ENCODE peak calls at places on chromosomes 13 and 19, in ten cellular contexts. M is gastrocnemius medialis, E is uterus, W is small intestine, N is upper lobe of right lung, P is ascending aorta, R is fibroblast of lung, C is esophagus squamous epithelium, L is lower lobe of right lung, U is body of pancreas. O is an unnamed sample. For H3K4me1, the result is how much of the 10 kb centered on the place peaks cover.

GRCh38 chr13:96871470-96871869 is 122.8 kb downstream of the OXGR1 start:
- DNase-seq in R (no peak), P (no peak), U (no peak), C (no peak), L (no peak), E (no peak), N (no peak), W (no peak), M (no peak), O (no peak)

GRCh38 chr19:47351545-47351944 is 2.4 kb downstream of the DHX34 start:
- DNase-seq in N (no peak), W (peak), E (no peak), C (no peak), U (no peak), P (no peak), L (no peak), R (peak), M (no peak), O (no peak)

GRCh38 chr13:24680258-24680920 is at the start of gene ATP12A:
- DNase-seq in U (peak), P (no peak), W (no peak), L (no peak), M (no peak), R (no peak), E (no peak), C (no peak), N (no peak), O (no peak)

GRCh38 chr19:1251503-1252220 is 3.3 kb downstream of the MIDN start:
- DNase-seq in P (no peak), U (peak), N (peak), R (no peak), W (peak), C (peak), L (no peak), M (peak), E (no peak), O (peak)

GRCh38 chr13:35764359-35765015 is 288.0 kb upstream of the MAB21L1 start:
- DNase-seq in C (no peak), E (no peak), U (no peak), M (no peak), L (no peak), R (peak), W (no peak), N (no peak), P (no peak), O (no peak)

GRCh38 chr13:84653915-84654534 is 771.8 kb upstream of the SLITRK1 start:
- DNase-seq in P (no peak), C (no peak), R (no peak), M (no peak), N (no peak), L (peak), E (no peak), W (peak), U (no peak), O (no peak)

GRCh38 chr19:13983213-13983889 is 22.8 kb downstream of the RFX1 start:
- DNase-seq in R (no peak), P (no peak), M (no peak), U (peak), L (no peak), N (no peak), W (peak), E (no peak), C (no peak), O (no peak)

GRCh38 chr13:23644527-23644926 is 74.3 kb downstream of the TNFRSF19 start:
- DNase-seq in P (no peak), L (no peak), U (no peak), C (no peak), M (no peak), N (no peak), R (peak), E (no peak), W (no peak), O (no peak)

GRCh38 chr19:6616011-6616410 is 25.1 kb upstream of the CD70 start:
- DNase-seq in R (peak), C (no peak), E (no peak), P (no peak), L (no peak), U (no peak), N (no peak), W (no peak), M (no peak), O (no peak)

GRCh38 chr19:4121815-4122214 is 2.1 kb downstream of the MAP2K2 start:
- DNase-seq in M (no peak), N (no peak), E (no peak), C (no peak), L (no peak), P (no peak), R (no peak), U (no peak), W (no peak), O (no peak)

GRCh38 chr13:53276265-53276664 is 247.7 kb downstream of the OLFM4 start:
- DNase-seq in M (no peak), C (no peak), L (no peak), U (no peak), N (no peak), E (no peak), R (no peak), W (no peak), P (no peak), O (no peak)

GRCh38 chr19:39847525-39847924 is 1.3 kb upstream of the FBL start:
- DNase-seq in L (no peak), E (no peak), R (no peak), N (no peak), C (no peak), P (no peak), W (no peak), M (no peak), U (no peak), O (no peak)

GRCh38 chr19:23972161-23972560 is 57.5 kb downstream of the ZNF726 start:
- DNase-seq in P (no peak), M (no peak), U (no peak), N (no peak), E (no peak), L (no peak), C (no peak), W (no peak), R (no peak), O (no peak)

GRCh38 chr19:36605101-36605838 is at the start of gene ZNF382:
- DNase-seq in W (peak), L (peak), R (peak), P (peak), U (peak), E (peak), N (peak), C (no peak), M (peak), O (peak)

GRCh38 chr19:13241321-13242104 is 91.3 kb downstream of the IER2 start:
- DNase-seq in L (no peak), N (no peak), E (no peak), R (no peak), P (no peak), U (no peak), C (no peak), M (no peak), W (peak), O (no peak)

GRCh38 chr13:25330541-25330940 is 29.1 kb downstream of the NUP58 start:
- DNase-seq in N (no peak), L (no peak), C (no peak), W (no peak), E (no peak), R (peak), U (no peak), M (no peak), P (no peak), O (no peak)

GRCh38 chr13:24068472-24068871 is 92.0 kb upstream of the SPATA13 start:
- DNase-seq in C (no peak), M (no peak), U (no peak), N (no peak), L (no peak), P (no peak), W (no peak), E (no peak), R (no peak), O (no peak)

GRCh38 chr19:32890841-32891240 is 21.3 kb upstream of the SLC7A9 start:
- DNase-seq in M (no peak), N (peak), P (no peak), U (no peak), W (no peak), C (no peak), L (no peak), E (no peak), R (no peak), O (no peak)

GRCh38 chr13:40433577-40433976 is 232.9 kb downstream of the FOXO1 start:
- DNase-seq in P (no peak), W (peak), N (no peak), M (no peak), E (no peak), R (no peak), C (no peak), L (no peak), U (no peak), O (peak)

GRCh38 chr19:36113895-36114762 is 546 bp downstream of the POLR2I start:
- DNase-seq in U (peak), P (no peak), E (peak), W (peak), M (no peak), R (peak), L (no peak), C (no peak), N (no peak), O (peak)

GRCh38 chr13:71871844-71872243 is 4.8 kb upstream of the DACH1 start:
- DNase-seq in M (no peak), P (no peak), L (no peak), R (no peak), N (no peak), W (no peak), U (no peak), C (no peak), E (no peak), O (no peak)

GRCh38 chr13:21074601-21075302 is 13.4 kb upstream of the LATS2 start:
- DNase-seq in E (peak), R (no peak), W (no peak), C (no peak), U (peak), N (no peak), L (no peak), M (no peak), P (no peak), O (no peak)

GRCh38 chr19:32406161-32407003 is 812 bp downstream of the DPY19L3 start:
- DNase-seq in N (no peak), R (no peak), L (no peak), P (no peak), U (no peak), M (no peak), E (no peak), W (no peak), C (no peak), O (no peak)

GRCh38 chr19:45100797-45101196 is 7.8 kb downstream of the PPP1R37 start:
- DNase-seq in C (no peak), R (peak), U (no peak), E (no peak), L (no peak), N (no peak), M (no peak), P (no peak), W (peak), O (no peak)

GRCh38 chr13:112619730-112620639 is 32.0 kb upstream of the TUBGCP3 start:
- DNase-seq in R (peak), C (no peak), U (no peak), M (no peak), L (peak), E (no peak), P (no peak), W (no peak), N (no peak), O (no peak)

GRCh38 chr19:16051254-16052025 is 24.9 kb upstream of the TPM4 start:
- DNase-seq in E (no peak), P (no peak), L (peak), C (no peak), R (no peak), U (no peak), W (peak), M (no peak), N (no peak), O (no peak)

GRCh38 chr19:35457173-35457572 is 9.1 kb downstream of the FFAR2 start:
- DNase-seq in C (no peak), U (no peak), L (no peak), W (no peak), M (no peak), N (no peak), E (no peak), R (no peak), P (no peak), O (no peak)

GRCh38 chr19:17340302-17340870 is 3.0 kb downstream of the GTPBP3 start:
- DNase-seq in W (peak), U (no peak), L (no peak), E (no peak), P (no peak), M (no peak), N (no peak), R (no peak), C (no peak), O (peak)

GRCh38 chr13:53466576-53466975 is 438.0 kb downstream of the OLFM4 start:
- DNase-seq in L (no peak), E (no peak), P (no peak), W (no peak), C (no peak), N (no peak), R (no peak), U (no peak), M (no peak), O (no peak)

GRCh38 chr19:34181111-34181864 is 9.0 kb downstream of the LSM14A start:
- DNase-seq in W (no peak), C (no peak), M (no peak), R (peak), P (no peak), U (no peak), N (no peak), E (no peak), L (no peak), O (no peak)

GRCh38 chr19:10228925-10229324 is 2.2 kb downstream of the S1PR2 start:
- DNase-seq in C (no peak), U (no peak), L (no peak), R (peak), W (peak), P (no peak), M (no peak), N (no peak), E (no peak), O (no peak)

GRCh38 chr19:40803857-40804782 is 5.1 kb downstream of the EGLN2 start:
- DNase-seq in R (no peak), M (no peak), P (no peak), W (peak), N (peak), C (peak), E (no peak), U (peak), L (peak), O (peak)

GRCh38 chr13:101917475-101917810 is 465.0 kb downstream of the ITGBL1 start:
- DNase-seq in U (peak), W (no peak), P (no peak), L (no peak), M (no peak), R (no peak), N (no peak), C (no peak), E (no peak), O (no peak)

GRCh38 chr19:15265849-15266248 is 33.6 kb upstream of the EPHX3 start:
- DNase-seq in P (peak), E (peak), R (peak), U (peak), M (peak), W (no peak), N (peak), L (peak), C (no peak), O (peak)

GRCh38 chr13:85317781-85318180 is 481.4 kb downstream of the SLITRK6 start:
- DNase-seq in P (no peak), L (no peak), W (no peak), C (no peak), N (no peak), R (no peak), U (no peak), M (no peak), E (no peak), O (no peak)

GRCh38 chr13:94433055-94433947 is 46.2 kb downstream of the DCT start:
- DNase-seq in M (no peak), W (peak), U (no peak), N (no peak), E (no peak), P (no peak), L (no peak), C (no peak), R (no peak), O (no peak)

GRCh38 chr19:53910170-53910518 is 1.1 kb downstream of the CACNG7 start:
- DNase-seq in M (no peak), W (no peak), R (no peak), N (no peak), E (no peak), C (no peak), L (no peak), U (no peak), P (no peak), O (no peak)

DNA sequence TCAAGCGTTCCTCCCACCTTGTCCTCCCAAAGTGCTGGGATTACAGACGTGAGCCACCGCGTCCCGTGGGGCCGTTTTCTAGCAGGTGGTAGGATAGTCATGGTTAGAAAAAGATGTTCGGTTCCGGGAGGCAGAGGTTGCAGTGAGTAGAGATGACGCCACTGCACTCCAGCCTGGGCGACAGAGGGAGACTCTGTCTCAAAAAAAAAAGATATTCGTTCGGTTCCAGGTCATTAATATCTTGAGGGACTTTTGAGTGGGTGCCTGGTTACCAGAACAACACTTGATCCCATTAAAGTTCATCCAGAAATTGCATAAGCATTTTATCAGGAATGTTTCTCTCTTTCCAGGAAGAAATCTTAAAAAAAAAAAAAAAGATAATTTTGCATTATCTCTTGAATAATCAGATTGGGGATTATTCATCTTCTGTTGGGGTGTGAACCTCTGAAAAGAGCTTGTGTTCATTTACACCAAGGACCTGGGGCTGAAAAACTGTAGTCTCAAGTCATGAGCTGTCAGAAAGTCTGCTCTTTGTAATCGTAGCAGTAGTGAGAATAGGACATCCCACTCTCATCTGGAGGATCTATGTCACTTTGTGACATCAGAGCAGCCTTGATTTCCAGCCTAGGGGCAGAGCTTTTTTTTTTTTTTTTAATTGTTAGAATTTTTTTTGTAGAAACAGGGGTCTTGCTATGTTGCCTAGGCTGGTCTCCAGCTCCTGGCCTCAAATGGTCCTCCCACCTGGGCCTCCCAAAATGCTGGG is 1.0 kb upstream of the ETHE1 start:
- DNase-seq in W (peak), C (no peak), L (no peak), P (no peak), M (no peak), R (no peak), U (peak), E (peak), N (no peak), O (peak)
- H3K4me1 ChIP-seq in W (under half), C (half or more), L (under half), P (under half), M (under half), R (under half), U (under half), E (under half), N (under half), O (half or more)

GRCh38 chr13:48235814-48236135 is 2.8 kb downstream of the ITM2B start:
- DNase-seq in N (no peak), C (no peak), P (no peak), U (no peak), R (no peak), W (no peak), E (no peak), M (no peak), L (no peak), O (no peak)
- H3K4me3 ChIP-seq in N (peak), C (peak), P (peak), U (no peak), R (peak), W (no peak), E (peak), M (peak), L (peak), O (no peak)

DNA sequence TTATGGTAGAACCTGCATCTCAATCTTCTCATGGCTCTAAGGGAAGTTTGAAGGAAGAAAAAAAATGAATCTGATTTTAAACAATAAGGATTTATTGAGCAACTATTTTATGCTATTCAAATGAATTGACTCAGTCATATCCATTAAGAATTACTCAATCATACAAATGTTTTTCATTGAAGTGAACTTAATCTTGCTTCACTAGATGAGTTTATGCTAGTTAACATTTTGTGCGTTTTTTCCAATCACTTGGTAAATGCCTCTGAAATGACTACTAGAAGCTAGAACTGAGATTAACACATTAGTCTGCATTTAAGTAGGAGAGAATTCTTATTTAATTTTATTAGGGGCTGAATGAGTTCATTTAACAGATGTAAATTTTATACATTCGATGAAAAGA is 25.2 kb downstream of the RXFP2 start:
- DNase-seq in C (no peak), U (no peak), P (no peak), N (no peak), R (peak), M (no peak), L (no peak), E (no peak), W (no peak), O (no peak)
- H3K4me1 ChIP-seq in C (under half), U (under half), P (under half), N (under half), R (under half), M (under half), L (under half), E (under half), W (under half), O (under half)

GRCh38 chr19:55956431-55956830 is 8.8 kb downstream of the NLRP8 start:
- DNase-seq in L (no peak), E (no peak), M (no peak), R (no peak), N (no peak), U (no peak), W (no peak), P (no peak), C (no peak), O (no peak)
- H3K4me3 ChIP-seq in L (no peak), E (no peak), M (no peak), R (no peak), N (no peak), U (no peak), W (no peak), P (no peak), C (no peak), O (no peak)

DNA sequence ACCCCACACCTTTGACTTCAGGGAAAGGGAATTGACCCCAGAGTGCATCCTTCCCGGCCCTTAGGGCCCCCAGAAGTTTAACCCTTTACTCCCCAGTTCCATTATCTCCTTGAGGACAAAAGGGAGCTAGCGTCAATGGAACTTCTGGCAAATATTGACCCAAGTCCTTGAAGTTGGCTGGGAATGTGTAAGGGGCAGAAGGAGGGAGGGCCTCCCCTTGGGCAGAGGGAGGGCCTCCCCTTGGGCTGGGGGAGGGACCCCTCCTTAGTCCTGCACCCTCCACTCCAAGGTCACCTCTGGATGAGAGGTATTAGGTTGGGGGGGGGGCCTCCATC is 3.0 kb upstream of the TMEM59L start:
- DNase-seq in R (no peak), U (no peak), E (no peak), C (no peak), P (no peak), L (no peak), W (no peak), M (no peak), N (no peak), O (no peak)
- H3K4me1 ChIP-seq in R (under half), U (under half), E (under half), C (half or more), P (under half), L (half or more), W (under half), M (under half), N (under half), O (under half)

DNA sequence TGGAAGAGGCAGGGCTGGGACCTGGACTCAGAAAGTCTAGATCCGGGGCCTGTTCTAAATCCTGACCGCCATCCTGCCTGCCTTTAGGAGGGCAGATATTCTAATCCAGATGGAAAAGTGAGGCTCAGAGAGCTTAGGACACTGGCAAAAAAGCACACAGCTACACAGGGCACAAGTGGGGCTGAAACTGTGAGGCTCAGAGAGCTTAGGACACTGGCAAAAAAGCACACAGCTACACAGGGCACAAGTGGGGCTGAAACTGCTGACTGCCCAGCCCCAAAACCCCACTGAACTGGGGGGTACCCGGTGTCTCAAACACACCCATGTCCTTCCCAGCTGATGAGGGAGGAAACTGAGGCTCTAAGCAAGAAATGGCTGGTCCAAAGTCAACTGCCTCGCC is 2.0 kb downstream of the AKT1S1 start:
- DNase-seq in N (no peak), P (no peak), W (no peak), C (no peak), E (no peak), R (no peak), U (no peak), L (no peak), M (no peak), O (no peak)
- H3K4me3 ChIP-seq in N (peak), P (peak), W (no peak), C (peak), E (peak), R (peak), U (no peak), L (peak), M (peak), O (no peak)

O was measured in mucosa of descending colon.